ENCODE peak calls at places on chromosomes 16 and 17, in ten cellular contexts. P, J, U, K, C, I, N, G, V and A are unnamed samples.

GRCh38 chr17:57016764-57017116 is 38.8 kb downstream of the SCPEP1 start:
- DNase-seq in P (no peak), J (no peak), U (peak; percentile 87), K (no peak), C (no peak), I (no peak), N (peak; percentile 47), G (no peak), V (no peak), A (no peak)

GRCh38 chr16:30893082-30893743 is 664 bp downstream of the BCL7C start:
- DNase-seq in P (no peak), J (no peak), U (no peak), K (no peak), C (peak; percentile 88), I (no peak), N (no peak), G (peak; percentile 32), V (peak; percentile 35), A (no peak)

GRCh38 chr16:84928679-84929420 is 82.5 kb downstream of the ZDHHC7 start:
- DNase-seq in P (peak; percentile 73), J (no peak), U (no peak), K (no peak), C (peak; percentile 79), I (peak; percentile 92), N (peak; percentile 35), G (no peak), V (no peak), A (no peak)

GRCh38 chr16:57102888-57103879 is 10.8 kb downstream of the CPNE2 start:
- DNase-seq in P (no peak), J (no peak), U (no peak), K (no peak), C (no peak), I (no peak), N (no peak), G (no peak), V (no peak), A (no peak)

GRCh38 chr17:82392209-82392920 is 20.8 kb downstream of the UTS2R start:
- DNase-seq in P (no peak), J (no peak), U (no peak), K (no peak), C (no peak), I (no peak), N (no peak), G (no peak), V (no peak), A (no peak)

GRCh38 chr16:56662357-56663354 is 4.9 kb downstream of the MT1F start:
- DNase-seq in P (no peak), J (no peak), U (no peak), K (no peak), C (no peak), I (no peak), N (no peak), G (no peak), V (no peak), A (no peak)

GRCh38 chr16:88478115-88478514 is 25.0 kb downstream of the ZFPM1 start:
- DNase-seq in P (no peak), J (no peak), U (no peak), K (no peak), C (peak; percentile 88), I (no peak), N (no peak), G (no peak), V (no peak), A (no peak)

GRCh38 chr17:44522883-44523671 is 19.9 kb upstream of the GPATCH8 start:
- DNase-seq in P (peak; percentile 78), J (peak; percentile 74), U (peak; percentile 30), K (peak; percentile 84), C (peak; percentile 83), I (peak; percentile 90), N (peak; percentile 80), G (peak; percentile 59), V (peak; percentile 82), A (peak; percentile 54)

GRCh38 chr16:80197790-80198201 is 343.0 kb upstream of the DYNLRB2 start:
- DNase-seq in P (peak; percentile 85), J (no peak), U (no peak), K (peak; percentile 87), C (no peak), I (no peak), N (peak; percentile 90), G (no peak), V (no peak), A (no peak)

GRCh38 chr17:59373879-59374495 is 42.5 kb downstream of the YPEL2 start:
- DNase-seq in P (peak; percentile 96), J (no peak), U (no peak), K (no peak), C (no peak), I (no peak), N (peak; percentile 98), G (no peak), V (no peak), A (no peak)

GRCh38 chr16:68066763-68067162 is 18.4 kb upstream of the NFATC3 start:
- DNase-seq in P (no peak), J (no peak), U (no peak), K (no peak), C (no peak), I (no peak), N (no peak), G (no peak), V (no peak), A (no peak)
- TF ChIP-seq CTCF in P (no peak), J (no peak), U (no peak), K (no peak), C (no peak), I (no peak), N (no peak), G (no peak), V (no peak), A (no peak)

GRCh38 chr17:48553190-48553547 is 8.3 kb upstream of the HOXB2 start:
- DNase-seq in P (no peak), J (no peak), U (no peak), K (no peak), C (no peak), I (no peak), N (no peak), G (no peak), V (no peak), A (no peak)
- H3K4me3 ChIP-seq in P (no peak overlapping the region), J (peak overlapping the region; percentile 51), U (no peak overlapping the region), K (no peak overlapping the region), C (no peak overlapping the region), I (no peak overlapping the region), N (no peak overlapping the region), G (no peak overlapping the region), V (no peak overlapping the region), A (no peak overlapping the region)

GRCh38 chr17:79393358-79394038 is 217.4 kb downstream of the RBFOX3 start:
- DNase-seq in P (peak; percentile 71), J (peak; percentile 91), U (peak; percentile 69), K (peak; percentile 69), C (peak; percentile 92), I (peak; percentile 89), N (peak; percentile 76), G (peak; percentile 68), V (peak; percentile 61), A (no peak)

GRCh38 chr17:79392598-79392997 is 218.3 kb downstream of the RBFOX3 start:
- DNase-seq in P (no peak), J (no peak), U (no peak), K (no peak), C (no peak), I (no peak), N (no peak), G (no peak), V (no peak), A (no peak)

GRCh38 chr17:79391376-79391775 is 219.5 kb downstream of the RBFOX3 start:
- DNase-seq in P (no peak), J (no peak), U (no peak), K (no peak), C (no peak), I (no peak), N (no peak), G (no peak), V (no peak), A (no peak)

GRCh38 chr17:79389896-79390295 is 221.0 kb downstream of the RBFOX3 start:
- DNase-seq in P (no peak), J (no peak), U (no peak), K (no peak), C (no peak), I (no peak), N (no peak), G (no peak), V (no peak), A (no peak)

GRCh38 chr17:79391808-79392233 is 219.0 kb downstream of the RBFOX3 start:
- DNase-seq in P (peak; percentile 77), J (peak; percentile 93), U (peak; percentile 66), K (peak; percentile 85), C (peak; percentile 90), I (peak; percentile 80), N (peak; percentile 78), G (peak; percentile 51), V (peak; percentile 72), A (no peak)
- TF ChIP-seq CTCF in P (peak; percentile 86), J (peak; percentile 88), U (peak; percentile 71), K (peak; percentile 91), C (peak; percentile 97), I (peak; percentile 87), N (peak; percentile 88), G (peak; percentile 82), V (peak; percentile 84), A (peak; percentile 88)

GRCh38 chr17:65279456-65279855 is 142.3 kb downstream of the RGS9 start:
- DNase-seq in P (no peak), J (no peak), U (no peak), K (no peak), C (no peak), I (no peak), N (no peak), G (no peak), V (no peak), A (no peak)

GRCh38 chr17:65277576-65277975 is 140.4 kb downstream of the RGS9 start:
- DNase-seq in P (peak; percentile 39), J (no peak), U (no peak), K (no peak), C (no peak), I (no peak), N (peak; percentile 72), G (no peak), V (peak; percentile 22), A (no peak)

GRCh38 chr17:65278820-65279184 is 141.6 kb downstream of the RGS9 start:
- DNase-seq in P (no peak), J (no peak), U (no peak), K (no peak), C (no peak), I (no peak), N (no peak), G (no peak), V (no peak), A (no peak)

GRCh38 chr17:65283704-65284103 is 146.5 kb downstream of the RGS9 start:
- DNase-seq in P (no peak), J (no peak), U (no peak), K (no peak), C (no peak), I (no peak), N (no peak), G (no peak), V (no peak), A (no peak)

DNA sequence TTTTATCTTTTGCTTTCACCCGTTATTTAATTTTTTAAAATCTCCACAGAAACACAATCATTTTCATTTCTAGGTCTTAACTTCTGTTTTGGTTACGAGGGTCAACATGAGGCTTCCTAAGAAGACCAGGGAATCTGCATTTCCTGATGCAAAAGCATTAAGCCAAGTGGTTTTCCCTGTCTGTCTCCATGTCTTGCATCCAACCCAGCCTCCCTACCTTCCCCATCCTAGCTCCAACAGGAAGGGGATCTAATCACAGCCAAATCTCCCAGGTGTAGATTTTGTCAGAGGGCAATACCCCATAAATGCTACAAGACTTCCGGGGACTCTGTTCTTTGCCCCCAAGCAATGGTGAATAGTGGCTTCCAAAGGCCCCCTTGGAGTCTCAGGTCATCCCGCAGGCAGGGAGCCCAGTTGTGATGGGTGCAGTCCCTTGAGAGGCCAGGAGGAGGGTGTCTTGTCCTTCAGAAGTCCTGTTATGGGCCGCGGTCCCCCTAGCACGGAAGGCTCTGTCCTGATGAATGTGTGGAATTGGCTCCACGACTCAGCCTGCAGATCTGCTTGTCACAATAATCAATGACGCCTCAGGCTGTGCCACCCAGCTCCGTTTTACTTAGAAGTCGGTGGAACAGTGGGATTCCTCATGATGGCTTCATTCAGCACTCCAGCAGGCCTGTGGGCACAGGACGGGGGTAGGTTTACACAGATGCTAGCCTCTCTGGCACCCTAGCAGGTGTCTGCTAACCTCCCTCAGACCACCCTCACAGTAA is 141.1 kb downstream of the RGS9 start:
- DNase-seq in P (peak; percentile 75), J (peak; percentile 86), U (peak; percentile 44), K (peak; percentile 73), C (no peak), I (no peak), N (peak; percentile 83), G (peak; percentile 9), V (peak; percentile 46), A (no peak)
- H3K4me3 ChIP-seq in P (no peak overlapping the region), J (no peak overlapping the region), U (no peak overlapping the region), K (no peak overlapping the region), C (no peak overlapping the region), I (no peak overlapping the region), N (no peak overlapping the region), G (no peak overlapping the region), V (no peak overlapping the region), A (no peak overlapping the region)